ENCODE peak calls at places on chromosomes 3 and 15, in nine cellular contexts. G is HCT116, H is tibial artery, E is H9, B is K562, I is transverse colon, T is vagina, A is cardiac muscle cell, N is breast epithelium. M is an unnamed sample.

GRCh38 chr15:53843869-53844569 is 84.6 kb upstream of the WDR72 start:
- DNase-seq in E (no peak), A (no peak), I (no peak), N (no peak), G (no peak), B (no peak), H (no peak), T (no peak), M (no peak)

GRCh38 chr3:107198522-107199271 is 178.5 kb upstream of the CCDC54 start:
- DNase-seq in I (no peak), E (no peak), B (no peak), T (no peak), N (no peak), A (no peak), H (no peak), G (no peak), M (no peak)

GRCh38 chr3:158085358-158085757 is 20.9 kb downstream of the SHOX2 start:
- DNase-seq in N (no peak), E (no peak), A (no peak), G (no peak), I (no peak), T (no peak), H (no peak), B (no peak), M (no peak)

GRCh38 chr3:29144807-29145206 is 136.1 kb upstream of the RBMS3 start:
- DNase-seq in A (peak), E (no peak), B (no peak), T (no peak), G (no peak), N (no peak), I (peak), H (no peak), M (no peak)

GRCh38 chr15:39134282-39134681 is 446.6 kb upstream of the THBS1 start:
- DNase-seq in H (no peak), G (no peak), T (no peak), N (no peak), B (no peak), E (no peak), A (no peak), I (no peak), M (no peak)

GRCh38 chr15:60138397-60138968 is 134.4 kb downstream of the FOXB1 start:
- DNase-seq in T (no peak), I (no peak), H (no peak), N (no peak), G (no peak), A (no peak), E (no peak), B (no peak), M (no peak)

GRCh38 chr3:129384594-129385323 is 43.7 kb downstream of the EFCAB12 start:
- DNase-seq in H (no peak), G (no peak), N (no peak), B (no peak), T (no peak), I (no peak), E (no peak), A (no peak), M (no peak)

GRCh38 chr3:161349529-161350278 is 21.6 kb downstream of the SPTSSB start:
- DNase-seq in B (no peak), E (no peak), I (no peak), T (no peak), A (no peak), H (no peak), N (no peak), G (peak), M (no peak)

GRCh38 chr3:38021196-38021595 is 8.2 kb downstream of the PLCD1 start:
- DNase-seq in A (no peak), T (no peak), B (no peak), E (peak), G (no peak), H (no peak), N (peak), I (peak), M (no peak)

GRCh38 chr3:185071401-185071800 is 81.5 kb downstream of the C3orf70 start:
- DNase-seq in B (no peak), I (no peak), T (no peak), E (no peak), G (no peak), N (no peak), A (no peak), H (no peak), M (no peak)

GRCh38 chr3:185534511-185534910 is 17.9 kb downstream of the LIPH start:
- DNase-seq in H (no peak), E (no peak), A (no peak), I (no peak), G (no peak), T (no peak), N (no peak), B (no peak), M (no peak)

GRCh38 chr15:81375461-81375860 is 1.4 kb upstream of the TMC3 start:
- DNase-seq in T (peak), A (no peak), B (no peak), E (no peak), G (no peak), I (no peak), H (no peak), N (no peak), M (no peak)

GRCh38 chr15:62432702-62433398 is 267.8 kb upstream of the C2CD4B start:
- DNase-seq in H (peak), B (no peak), E (no peak), A (no peak), T (no peak), I (no peak), N (no peak), G (no peak), M (no peak)

GRCh38 chr3:13588221-13588701 is 39.3 kb downstream of the FBLN2 start:
- DNase-seq in A (no peak), G (no peak), H (no peak), E (no peak), I (no peak), B (no peak), T (no peak), N (no peak), M (no peak)

GRCh38 chr3:163315786-163316185 is 1762.5 kb downstream of the SI start:
- DNase-seq in G (no peak), I (no peak), T (no peak), A (no peak), H (no peak), B (no peak), E (no peak), N (no peak), M (no peak)

GRCh38 chr15:64697911-64698369 is 77.4 kb downstream of the RBPMS2 start:
- DNase-seq in E (no peak), G (no peak), I (no peak), T (no peak), N (peak), H (no peak), A (no peak), B (no peak), M (no peak)

GRCh38 chr3:120559228-120560061 is 36.7 kb upstream of the NDUFB4 start:
- DNase-seq in G (peak), N (no peak), A (peak), T (no peak), I (peak), E (peak), B (peak), H (no peak), M (no peak)
- H3K27ac ChIP-seq in G (peak), N (peak), A (peak), T (peak), I (peak), E (peak), B (peak), H (peak), M (peak)

GRCh38 chr3:71022552-71023335 is 560.8 kb downstream of the FOXP1 start:
- DNase-seq in H (no peak), I (no peak), G (no peak), E (peak), T (no peak), A (peak), N (no peak), B (no peak), M (no peak)

GRCh38 chr3:71016141-71016845 is 567.2 kb downstream of the FOXP1 start:
- DNase-seq in T (no peak), I (no peak), N (no peak), H (no peak), G (no peak), E (no peak), A (no peak), B (no peak), M (no peak)

GRCh38 chr3:71012971-71013370 is 570.6 kb downstream of the FOXP1 start:
- DNase-seq in G (no peak), T (no peak), E (no peak), H (no peak), I (no peak), N (no peak), B (no peak), A (no peak), M (no peak)

GRCh38 chr3:71018794-71019193 is 564.7 kb downstream of the FOXP1 start:
- DNase-seq in G (no peak), A (no peak), H (no peak), B (no peak), T (no peak), E (no peak), N (no peak), I (no peak), M (no peak)
- TF ChIP-seq CTCF in G (no peak), A (no peak), H (no peak), B (no peak), T (no peak), E (no peak), N (no peak), I (no peak), M (no peak)

GRCh38 chr3:152357587-152357986 is 88.9 kb downstream of the MBNL1 start:
- DNase-seq in T (no peak), I (no peak), A (no peak), N (no peak), G (no peak), H (no peak), E (no peak), B (no peak), M (no peak)

GRCh38 chr3:152359385-152360248 is 90.9 kb downstream of the MBNL1 start:
- DNase-seq in A (no peak), N (no peak), I (no peak), H (no peak), B (no peak), T (no peak), E (no peak), G (no peak), M (no peak)

GRCh38 chr3:152362086-152362485 is 93.4 kb downstream of the MBNL1 start:
- DNase-seq in T (no peak), N (no peak), H (no peak), G (no peak), I (no peak), E (no peak), A (no peak), B (no peak), M (no peak)

GRCh38 chr3:152360966-152361365 is 92.2 kb downstream of the MBNL1 start:
- DNase-seq in I (no peak), B (no peak), G (no peak), T (no peak), A (no peak), N (no peak), H (no peak), E (no peak), M (no peak)

DNA sequence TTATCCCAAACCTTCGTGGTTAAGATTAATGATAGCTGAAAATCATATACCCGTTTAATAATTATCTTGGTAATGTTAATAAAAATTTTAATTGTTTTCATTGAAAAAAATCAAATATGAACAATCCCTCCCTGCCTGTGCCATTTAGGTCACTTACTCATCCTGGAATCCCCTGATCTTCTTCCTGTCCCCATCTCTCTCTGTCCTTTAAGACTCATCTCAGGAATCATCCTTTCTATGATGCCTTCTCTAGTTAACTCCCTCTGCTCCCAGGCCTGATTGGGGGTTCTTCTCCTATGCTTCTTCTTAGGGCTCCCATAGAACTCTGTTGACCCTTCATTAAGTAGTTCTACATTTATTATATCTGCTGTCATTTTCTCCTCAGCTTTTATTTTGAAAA is 91.6 kb downstream of the MBNL1 start:
- DNase-seq in N (no peak), H (no peak), T (no peak), E (no peak), G (no peak), B (no peak), I (no peak), A (no peak), M (no peak)
- H3K27ac ChIP-seq in N (peak), H (peak), T (no peak), E (no peak), G (no peak), B (no peak), I (peak), A (no peak), M (no peak)

DNA sequence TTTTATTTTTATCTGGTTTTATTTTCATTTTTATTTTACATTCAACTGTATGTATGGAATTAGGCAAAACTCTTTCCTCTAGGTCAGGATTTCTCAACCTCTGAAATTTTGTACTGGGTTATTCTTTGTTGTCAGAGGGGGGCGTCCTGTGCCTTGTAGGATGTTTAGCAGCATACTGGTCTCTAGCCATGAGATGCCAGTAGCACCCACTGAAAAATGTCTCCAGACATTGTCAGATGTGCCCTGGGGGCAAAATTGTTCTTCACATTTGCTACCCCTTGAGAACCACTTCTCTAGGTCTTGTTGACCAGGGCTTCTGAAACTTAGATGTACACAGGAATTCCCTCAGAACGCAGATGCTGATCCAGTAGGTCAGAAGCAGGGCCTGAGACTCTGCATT is 5.4 kb downstream of the CHRNA5 start:
- DNase-seq in E (no peak), T (no peak), N (no peak), I (no peak), B (no peak), G (no peak), H (no peak), A (no peak), M (no peak)
- TF ChIP-seq CTCF in E (peak), T (no peak), N (no peak), I (no peak), B (no peak), G (no peak), H (no peak), A (no peak), M (no peak)

GRCh38 chr3:5690490-5690889 is 503.0 kb downstream of the EDEM1 start:
- DNase-seq in T (no peak), A (no peak), E (no peak), G (no peak), I (no peak), B (no peak), N (no peak), H (no peak), M (no peak)

GRCh38 chr3:5698851-5699250 is 511.3 kb downstream of the EDEM1 start:
- DNase-seq in A (no peak), N (no peak), E (no peak), T (no peak), G (peak), I (no peak), H (no peak), B (no peak), M (no peak)

GRCh38 chr3:5692446-5692845 is 504.9 kb downstream of the EDEM1 start:
- DNase-seq in G (no peak), N (no peak), T (no peak), B (no peak), I (no peak), E (peak), A (no peak), H (no peak), M (no peak)

GRCh38 chr3:5690904-5691532 is 503.5 kb downstream of the EDEM1 start:
- DNase-seq in G (peak), N (no peak), I (no peak), E (no peak), B (no peak), H (no peak), A (no peak), T (no peak), M (no peak)

DNA sequence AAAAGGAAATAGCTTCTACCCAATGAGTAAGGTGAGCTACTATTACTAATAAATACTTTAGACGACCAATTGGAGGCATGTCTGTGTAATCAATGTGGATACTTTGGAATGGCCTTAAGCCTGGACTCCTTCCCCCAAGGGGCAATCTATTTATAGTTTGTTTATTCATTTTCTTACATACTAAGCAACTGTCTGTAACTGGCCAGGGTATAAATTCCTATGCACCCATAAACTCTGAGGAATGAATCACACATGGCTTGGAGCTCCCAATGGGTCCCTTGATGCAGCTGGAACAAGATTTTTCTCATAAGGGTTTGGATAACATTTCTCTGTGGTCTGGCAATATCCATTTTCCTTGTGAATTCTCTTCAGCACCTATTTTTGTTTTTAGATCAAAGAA is 506.8 kb downstream of the EDEM1 start:
- DNase-seq in B (no peak), N (no peak), G (no peak), H (no peak), I (no peak), E (no peak), T (no peak), A (no peak), M (no peak)
- H3K27ac ChIP-seq in B (no peak), N (no peak), G (no peak), H (no peak), I (no peak), E (no peak), T (no peak), A (no peak), M (no peak)

DNA sequence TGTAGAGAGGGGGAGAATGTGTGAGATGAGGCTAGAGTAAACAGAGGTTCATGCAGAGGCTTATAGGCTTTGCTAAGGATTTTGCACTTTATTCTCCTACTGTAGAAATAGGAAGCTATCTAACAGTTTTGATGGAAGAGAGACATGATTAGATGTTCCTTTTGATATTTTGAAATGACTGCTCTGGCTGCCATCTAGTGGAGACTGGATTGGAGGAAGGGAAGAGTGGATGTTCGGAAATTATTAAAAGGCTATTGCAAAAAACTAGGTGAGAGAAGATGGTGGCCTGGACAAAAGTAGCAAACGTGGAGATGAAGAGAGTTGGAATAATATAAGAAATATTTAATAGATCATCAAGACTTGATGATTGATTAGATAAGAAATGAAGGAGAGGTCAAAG is 42.2 kb downstream of the SYN2 start:
- DNase-seq in A (no peak), E (no peak), I (no peak), B (no peak), N (no peak), G (peak), H (no peak), T (no peak), M (no peak)
- TF ChIP-seq CTCF in A (peak), E (peak), I (no peak), B (peak), N (no peak), G (peak), H (no peak), T (no peak), M (peak)

GRCh38 chr3:57982561-57983243 is 25.5 kb upstream of the FLNB start:
- DNase-seq in I (no peak), B (no peak), A (no peak), T (no peak), N (no peak), E (no peak), H (no peak), G (no peak), M (no peak)
- H3K27ac ChIP-seq in I (peak), B (no peak), A (no peak), T (no peak), N (no peak), E (no peak), H (no peak), G (no peak), M (no peak)

DNA sequence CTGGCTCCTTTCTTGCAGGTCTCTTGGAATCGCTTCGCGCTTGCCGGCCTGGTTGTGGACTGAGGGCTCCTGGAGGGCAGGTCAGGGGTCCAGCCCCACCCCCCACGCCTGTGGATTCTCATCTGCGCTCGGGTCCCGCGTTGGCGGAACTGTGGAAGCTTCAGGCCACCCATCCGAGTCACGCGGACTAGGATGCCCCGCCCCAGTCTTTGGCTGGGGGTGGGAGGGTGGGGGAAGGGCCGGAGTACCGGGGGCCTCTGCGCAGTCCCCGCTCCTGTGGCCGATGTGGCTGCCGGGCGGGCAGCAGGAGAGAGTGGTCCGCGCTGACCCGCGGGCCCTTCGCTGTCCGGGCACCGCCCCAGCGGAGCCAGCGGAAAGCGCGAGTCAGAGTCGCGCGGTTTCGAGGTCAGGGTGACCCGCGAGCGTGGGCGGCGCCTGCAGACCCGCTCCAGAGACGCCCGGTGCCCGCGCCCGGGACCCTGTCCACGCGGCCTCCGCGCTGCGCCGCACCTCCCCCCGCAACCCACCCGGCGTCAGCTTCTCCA is 114.2 kb downstream of the KLF13 start:
- DNase-seq in N (no peak), I (peak), E (no peak), A (peak), H (peak), G (no peak), T (no peak), B (no peak), M (peak)
- TF ChIP-seq CTCF in N (no peak), I (no peak), E (no peak), A (no peak), H (no peak), G (no peak), T (no peak), B (no peak), M (no peak)

M was measured in upper lobe of right lung.